ENCODE peak calls at places on chromosomes 16 and 17, in eight cellular contexts. One of them, this sample, is unnamed.

GRCh38 chr16:617855-618254 is 12.9 kb upstream of the WFIKKN1 start:
- DNase-seq in effector memory CD4-positive, alpha-beta T cell: no peak
- DNase-seq in pancreas: no peak
- DNase-seq in IMR-90: no peak
- DNase-seq in hepatocyte: no peak
- DNase-seq in SK-N-SH: no peak
- DNase-seq in right lobe of liver: no peak
- DNase-seq in ovary: no peak
- DNase-seq in this sample: no peak

GRCh38 chr16:15811778-15812750 is 44.8 kb downstream of the MYH11 start:
- DNase-seq in hepatocyte: peak; percentile 58
- DNase-seq in right lobe of liver: no peak
- DNase-seq in effector memory CD4-positive, alpha-beta T cell: no peak
- DNase-seq in IMR-90: peak; percentile 86
- DNase-seq in ovary: no peak
- DNase-seq in SK-N-SH: no peak
- DNase-seq in pancreas: peak; percentile 63
- DNase-seq in this sample: peak; percentile 55

GRCh38 chr17:34303606-34304005 is 15.6 kb upstream of the CCL8 start:
- DNase-seq in ovary: no peak
- DNase-seq in SK-N-SH: no peak
- DNase-seq in hepatocyte: no peak
- DNase-seq in right lobe of liver: no peak
- DNase-seq in pancreas: no peak
- DNase-seq in effector memory CD4-positive, alpha-beta T cell: no peak
- DNase-seq in IMR-90: no peak
- DNase-seq in this sample: no peak

GRCh38 chr17:48624544-48625501 is 1.3 kb downstream of the HOXB9 start:
- DNase-seq in right lobe of liver: no peak
- DNase-seq in ovary: no peak
- DNase-seq in hepatocyte: peak; percentile 55
- DNase-seq in effector memory CD4-positive, alpha-beta T cell: peak; percentile 28
- DNase-seq in IMR-90: no peak
- DNase-seq in SK-N-SH: peak; percentile 73
- DNase-seq in pancreas: no peak
- DNase-seq in this sample: peak; percentile 75

GRCh38 chr17:47230864-47231263 is 21.7 kb downstream of the MYL4 start:
- DNase-seq in ovary: no peak
- DNase-seq in pancreas: no peak
- DNase-seq in IMR-90: no peak
- DNase-seq in right lobe of liver: peak; percentile 71
- DNase-seq in hepatocyte: no peak
- DNase-seq in effector memory CD4-positive, alpha-beta T cell: no peak
- DNase-seq in SK-N-SH: no peak
- DNase-seq in this sample: no peak

GRCh38 chr16:1979271-1980025 is 1.8 kb downstream of the NOXO1 start:
- DNase-seq in IMR-90: no peak
- DNase-seq in SK-N-SH: no peak
- DNase-seq in ovary: no peak
- DNase-seq in pancreas: peak; percentile 84
- DNase-seq in hepatocyte: peak; percentile 90
- DNase-seq in effector memory CD4-positive, alpha-beta T cell: no peak
- DNase-seq in right lobe of liver: no peak
- DNase-seq in this sample: peak; percentile 95

GRCh38 chr16:8801686-8802085 is 4.0 kb downstream of the PMM2 start:
- DNase-seq in IMR-90: no peak
- DNase-seq in right lobe of liver: no peak
- DNase-seq in hepatocyte: no peak
- DNase-seq in SK-N-SH: no peak
- DNase-seq in effector memory CD4-positive, alpha-beta T cell: no peak
- DNase-seq in ovary: no peak
- DNase-seq in pancreas: no peak
- DNase-seq in this sample: no peak

GRCh38 chr17:27294689-27295630 is 1.0 kb downstream of the WSB1 start:
- DNase-seq in pancreas: peak; percentile 64
- DNase-seq in hepatocyte: peak; percentile 89
- DNase-seq in SK-N-SH: peak; percentile 48
- DNase-seq in effector memory CD4-positive, alpha-beta T cell: peak; percentile 17
- DNase-seq in IMR-90: peak; percentile 83
- DNase-seq in right lobe of liver: no peak
- DNase-seq in ovary: no peak
- DNase-seq in this sample: peak; percentile 86

GRCh38 chr17:74243013-74243755 is 29.8 kb downstream of the TTYH2 start:
- DNase-seq in ovary: no peak
- DNase-seq in pancreas: no peak
- DNase-seq in SK-N-SH: peak; percentile 85
- DNase-seq in effector memory CD4-positive, alpha-beta T cell: no peak
- DNase-seq in IMR-90: no peak
- DNase-seq in hepatocyte: no peak
- DNase-seq in right lobe of liver: no peak
- DNase-seq in this sample: no peak

GRCh38 chr17:62064791-62065563 is at the start of gene MED13:
- DNase-seq in SK-N-SH: peak; percentile 91
- DNase-seq in ovary: peak; percentile 78
- DNase-seq in effector memory CD4-positive, alpha-beta T cell: peak; percentile 61
- DNase-seq in pancreas: peak; percentile 87
- DNase-seq in hepatocyte: peak; percentile 81
- DNase-seq in IMR-90: peak; percentile 19
- DNase-seq in right lobe of liver: peak; percentile 70
- DNase-seq in this sample: peak; percentile 70

GRCh38 chr17:35871415-35871814 is 2.7 kb upstream of the HEATR9 start:
- DNase-seq in effector memory CD4-positive, alpha-beta T cell: no peak
- DNase-seq in right lobe of liver: no peak
- DNase-seq in ovary: no peak
- DNase-seq in hepatocyte: no peak
- DNase-seq in pancreas: no peak
- DNase-seq in IMR-90: no peak
- DNase-seq in SK-N-SH: no peak
- DNase-seq in this sample: no peak

GRCh38 chr16:17104654-17105053 is 366.1 kb downstream of the XYLT1 start:
- DNase-seq in ovary: no peak
- DNase-seq in effector memory CD4-positive, alpha-beta T cell: no peak
- DNase-seq in pancreas: no peak
- DNase-seq in IMR-90: no peak
- DNase-seq in right lobe of liver: no peak
- DNase-seq in SK-N-SH: no peak
- DNase-seq in hepatocyte: no peak
- DNase-seq in this sample: no peak

GRCh38 chr16:78705694-78706093 is 606.2 kb downstream of the WWOX start:
- DNase-seq in hepatocyte: peak; percentile 59
- DNase-seq in right lobe of liver: no peak
- DNase-seq in ovary: no peak
- DNase-seq in pancreas: no peak
- DNase-seq in SK-N-SH: peak; percentile 4
- DNase-seq in effector memory CD4-positive, alpha-beta T cell: no peak
- DNase-seq in IMR-90: peak; percentile 2
- DNase-seq in this sample: no peak

GRCh38 chr16:50535506-50536257 is 12.5 kb upstream of the NKD1 start:
- DNase-seq in right lobe of liver: no peak
- DNase-seq in effector memory CD4-positive, alpha-beta T cell: no peak
- DNase-seq in pancreas: no peak
- DNase-seq in SK-N-SH: no peak
- DNase-seq in hepatocyte: no peak
- DNase-seq in IMR-90: no peak
- DNase-seq in ovary: no peak
- DNase-seq in this sample: no peak

GRCh38 chr16:11049396-11050059 is 105.2 kb downstream of the CLEC16A start:
- DNase-seq in effector memory CD4-positive, alpha-beta T cell: no peak
- DNase-seq in SK-N-SH: no peak
- DNase-seq in ovary: no peak
- DNase-seq in hepatocyte: no peak
- DNase-seq in IMR-90: no peak
- DNase-seq in pancreas: no peak
- DNase-seq in right lobe of liver: no peak
- DNase-seq in this sample: no peak

GRCh38 chr16:72927199-72928088 is 120.5 kb downstream of the ZFHX3 start:
- DNase-seq in hepatocyte: no peak
- DNase-seq in right lobe of liver: no peak
- DNase-seq in effector memory CD4-positive, alpha-beta T cell: no peak
- DNase-seq in IMR-90: peak; percentile 97
- DNase-seq in ovary: no peak
- DNase-seq in SK-N-SH: peak; percentile 65
- DNase-seq in pancreas: no peak
- DNase-seq in this sample: no peak

GRCh38 chr17:40303009-40303657 is 5.8 kb upstream of the RARA start:
- DNase-seq in pancreas: no peak
- DNase-seq in SK-N-SH: peak; percentile 63
- DNase-seq in IMR-90: peak; percentile 82
- DNase-seq in hepatocyte: peak; percentile 80
- DNase-seq in ovary: peak; percentile 32
- DNase-seq in right lobe of liver: no peak
- DNase-seq in effector memory CD4-positive, alpha-beta T cell: no peak
- DNase-seq in this sample: no peak

GRCh38 chr16:3510410-3510809 is 9.6 kb downstream of the CLUAP1 start:
- DNase-seq in SK-N-SH: no peak
- DNase-seq in right lobe of liver: no peak
- DNase-seq in pancreas: no peak
- DNase-seq in IMR-90: no peak
- DNase-seq in effector memory CD4-positive, alpha-beta T cell: no peak
- DNase-seq in hepatocyte: no peak
- DNase-seq in ovary: no peak
- DNase-seq in this sample: no peak

GRCh38 chr17:56707312-56708219 is 114.1 kb downstream of the NOG start:
- DNase-seq in pancreas: no peak
- DNase-seq in SK-N-SH: no peak
- DNase-seq in ovary: no peak
- DNase-seq in effector memory CD4-positive, alpha-beta T cell: no peak
- DNase-seq in right lobe of liver: no peak
- DNase-seq in hepatocyte: peak; percentile 60
- DNase-seq in IMR-90: peak; percentile 65
- DNase-seq in this sample: no peak

GRCh38 chr17:18921912-18922451 is 30.0 kb upstream of the SLC5A10 start:
- DNase-seq in pancreas: no peak
- DNase-seq in right lobe of liver: no peak
- DNase-seq in ovary: no peak
- DNase-seq in SK-N-SH: no peak
- DNase-seq in IMR-90: peak; percentile 68
- DNase-seq in effector memory CD4-positive, alpha-beta T cell: no peak
- DNase-seq in hepatocyte: peak; percentile 15
- DNase-seq in this sample: no peak

GRCh38 chr17:57257213-57257873 is 1.0 kb downstream of the MSI2 start:
- DNase-seq in SK-N-SH: peak; percentile 40
- DNase-seq in effector memory CD4-positive, alpha-beta T cell: no peak
- DNase-seq in pancreas: no peak
- DNase-seq in right lobe of liver: no peak
- DNase-seq in ovary: no peak
- DNase-seq in hepatocyte: no peak
- DNase-seq in IMR-90: no peak
- DNase-seq in this sample: peak; percentile 36

GRCh38 chr16:35295856-35296255 is 1836.4 kb downstream of the TP53TG3F start:
- DNase-seq in SK-N-SH: no peak
- DNase-seq in IMR-90: no peak
- DNase-seq in effector memory CD4-positive, alpha-beta T cell: no peak
- DNase-seq in pancreas: no peak
- DNase-seq in hepatocyte: no peak
- DNase-seq in ovary: no peak
- DNase-seq in right lobe of liver: no peak
- DNase-seq in this sample: no peak
- H3K9me3 ChIP-seq in SK-N-SH: no peaks in the 10 kb centered on the region
- H3K9me3 ChIP-seq in IMR-90: peaks cover 19% of the 10 kb centered on the region
- H3K9me3 ChIP-seq in effector memory CD4-positive, alpha-beta T cell: no peaks in the 10 kb centered on the region
- H3K9me3 ChIP-seq in pancreas: no peaks in the 10 kb centered on the region
- H3K9me3 ChIP-seq in hepatocyte: no peaks in the 10 kb centered on the region
- H3K9me3 ChIP-seq in ovary: no peaks in the 10 kb centered on the region
- H3K9me3 ChIP-seq in right lobe of liver: no peaks in the 10 kb centered on the region
- H3K9me3 ChIP-seq in this sample: peaks cover 53% of the 10 kb centered on the region

DNA sequence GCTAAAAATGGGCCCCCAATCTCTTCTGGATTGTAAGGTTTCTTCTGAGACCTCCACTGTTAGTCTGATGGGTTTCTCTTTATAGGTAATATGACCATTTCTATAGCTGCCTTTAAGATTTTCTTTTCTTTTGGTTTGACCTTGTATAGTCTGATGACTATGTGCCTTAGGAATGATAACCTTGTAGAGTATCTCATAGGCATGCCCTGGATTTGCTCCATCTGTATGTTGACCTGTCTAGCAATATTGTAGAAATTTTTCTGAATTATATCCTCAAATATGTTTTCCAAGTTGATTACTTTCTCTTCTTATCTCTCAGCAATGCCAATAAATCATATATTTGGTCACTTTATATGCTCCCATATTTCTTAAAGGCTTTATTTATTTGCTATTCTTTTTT is 1403.8 kb upstream of the GOT2 start:
- DNase-seq in hepatocyte: no peak
- DNase-seq in effector memory CD4-positive, alpha-beta T cell: no peak
- DNase-seq in IMR-90: no peak
- DNase-seq in pancreas: no peak
- DNase-seq in right lobe of liver: no peak
- DNase-seq in SK-N-SH: no peak
- DNase-seq in ovary: no peak
- DNase-seq in this sample: no peak
- H3K9me3 ChIP-seq in hepatocyte: no peaks in the 10 kb centered on the region
- H3K9me3 ChIP-seq in effector memory CD4-positive, alpha-beta T cell: peaks cover 8% of the 10 kb centered on the region
- H3K9me3 ChIP-seq in IMR-90: peaks cover 10% of the 10 kb centered on the region
- H3K9me3 ChIP-seq in pancreas: no peaks in the 10 kb centered on the region
- H3K9me3 ChIP-seq in right lobe of liver: no peaks in the 10 kb centered on the region
- H3K9me3 ChIP-seq in SK-N-SH: no peaks in the 10 kb centered on the region
- H3K9me3 ChIP-seq in ovary: no peaks in the 10 kb centered on the region
- H3K9me3 ChIP-seq in this sample: peaks cover 49% of the 10 kb centered on the region

GRCh38 chr16:19235886-19236285 is 49.6 kb upstream of the CLEC19A start:
- DNase-seq in hepatocyte: no peak
- DNase-seq in right lobe of liver: no peak
- DNase-seq in SK-N-SH: no peak
- DNase-seq in pancreas: no peak
- DNase-seq in ovary: no peak
- DNase-seq in IMR-90: no peak
- DNase-seq in effector memory CD4-positive, alpha-beta T cell: no peak
- DNase-seq in this sample: no peak
- H3K9me3 ChIP-seq in hepatocyte: no peaks in the 10 kb centered on the region
- H3K9me3 ChIP-seq in right lobe of liver: no peaks in the 10 kb centered on the region
- H3K9me3 ChIP-seq in SK-N-SH: no peaks in the 10 kb centered on the region
- H3K9me3 ChIP-seq in pancreas: no peaks in the 10 kb centered on the region
- H3K9me3 ChIP-seq in ovary: no peaks in the 10 kb centered on the region
- H3K9me3 ChIP-seq in IMR-90: peaks cover 6% of the 10 kb centered on the region
- H3K9me3 ChIP-seq in effector memory CD4-positive, alpha-beta T cell: peaks cover 14% of the 10 kb centered on the region
- H3K9me3 ChIP-seq in this sample: peaks cover 13% of the 10 kb centered on the region

GRCh38 chr16:61590577-61590976 is 445.7 kb downstream of the CDH8 start:
- DNase-seq in ovary: no peak
- DNase-seq in pancreas: no peak
- DNase-seq in IMR-90: no peak
- DNase-seq in SK-N-SH: no peak
- DNase-seq in effector memory CD4-positive, alpha-beta T cell: no peak
- DNase-seq in right lobe of liver: no peak
- DNase-seq in hepatocyte: no peak
- DNase-seq in this sample: no peak

GRCh38 chr16:61596648-61597047 is 439.6 kb downstream of the CDH8 start:
- DNase-seq in right lobe of liver: no peak
- DNase-seq in SK-N-SH: no peak
- DNase-seq in pancreas: no peak
- DNase-seq in hepatocyte: no peak
- DNase-seq in effector memory CD4-positive, alpha-beta T cell: no peak
- DNase-seq in IMR-90: no peak
- DNase-seq in ovary: no peak
- DNase-seq in this sample: no peak

DNA sequence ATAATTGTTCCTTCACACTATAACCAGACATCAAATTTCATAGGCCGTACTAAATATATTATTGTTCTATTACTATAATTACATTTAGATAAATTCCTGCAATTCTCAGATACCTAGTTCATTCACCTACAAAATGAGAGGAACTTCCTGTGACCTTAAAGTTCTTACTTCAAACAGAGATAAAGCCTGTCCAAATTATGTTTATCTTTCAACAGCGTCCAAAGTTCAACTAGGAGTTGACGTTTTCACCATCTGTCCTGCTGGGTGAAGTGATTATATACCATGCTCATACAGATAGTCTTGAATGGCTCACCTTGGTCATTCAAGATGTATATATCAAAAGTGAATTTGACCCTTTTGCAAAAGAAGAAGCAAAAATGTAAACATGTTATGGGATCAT is 440.6 kb downstream of the CDH8 start:
- DNase-seq in effector memory CD4-positive, alpha-beta T cell: no peak
- DNase-seq in IMR-90: no peak
- DNase-seq in SK-N-SH: no peak
- DNase-seq in pancreas: no peak
- DNase-seq in hepatocyte: peak; percentile 12
- DNase-seq in ovary: no peak
- DNase-seq in right lobe of liver: no peak
- DNase-seq in this sample: no peak
- H3K9me3 ChIP-seq in effector memory CD4-positive, alpha-beta T cell: peaks cover 11% of the 10 kb centered on the region
- H3K9me3 ChIP-seq in IMR-90: peaks cover 1% of the 10 kb centered on the region
- H3K9me3 ChIP-seq in SK-N-SH: no peaks in the 10 kb centered on the region
- H3K9me3 ChIP-seq in pancreas: no peaks in the 10 kb centered on the region
- H3K9me3 ChIP-seq in hepatocyte: no peaks in the 10 kb centered on the region
- H3K9me3 ChIP-seq in ovary: no peaks in the 10 kb centered on the region
- H3K9me3 ChIP-seq in right lobe of liver: no peaks in the 10 kb centered on the region
- H3K9me3 ChIP-seq in this sample: peaks cover 32% of the 10 kb centered on the region